ENCODE peak calls at places on chromosome 2, in ten cellular contexts. V is cardiac fibroblast, E is H1, H is right cardiac atrium, R is cardiac muscle cell, M is fibroblast of mammary gland, S is hepatocyte, Q is adrenal gland, G is GM12864, O is right lobe of liver. N is an unnamed sample.
A peak's percentile ranks its signal among the peaks of the same experiment; 100 is the strongest.

GRCh38 chr2:218397502-218398436 is 1.9 kb upstream of the CTDSP1 start:
- DNase-seq in S (peak; percentile 93), R (peak; percentile 92), E (no peak), M (peak; percentile 71), H (peak; percentile 94), O (peak; percentile 91), V (peak; percentile 79), G (no peak), Q (peak; percentile 76), N (peak; percentile 85)

GRCh38 chr2:59804662-59805258 is 748.7 kb downstream of the BCL11A start:
- DNase-seq in S (no peak), H (no peak), R (peak; percentile 40), E (no peak), Q (no peak), V (no peak), G (no peak), O (no peak), M (no peak), N (no peak)

GRCh38 chr2:230944123-230944653 is 19.1 kb upstream of the GPR55 start:
- DNase-seq in G (peak; percentile 75), R (no peak), V (no peak), Q (no peak), S (no peak), M (no peak), O (no peak), E (no peak), H (no peak), N (peak; percentile 59)

GRCh38 chr2:230589025-230589424 is 123.6 kb upstream of the CAB39 start:
- DNase-seq in R (no peak), E (no peak), H (no peak), G (no peak), V (no peak), S (no peak), Q (no peak), O (no peak), M (no peak), N (no peak)

GRCh38 chr2:21515903-21516302 is 392.1 kb downstream of the TDRD15 start:
- DNase-seq in S (no peak), O (no peak), G (no peak), Q (no peak), M (no peak), V (no peak), H (no peak), E (no peak), R (no peak), N (no peak)

GRCh38 chr2:23595601-23596251 is 210.7 kb downstream of the KLHL29 start:
- DNase-seq in O (no peak), Q (peak; percentile 65), E (no peak), G (no peak), S (no peak), H (peak; percentile 68), M (no peak), V (no peak), R (no peak), N (no peak)

GRCh38 chr2:86778957-86779356 is 11.8 kb downstream of the CD8A start:
- DNase-seq in O (no peak), R (no peak), G (no peak), M (no peak), E (no peak), V (no peak), S (no peak), Q (no peak), H (no peak), N (no peak)

GRCh38 chr2:207333599-207334308 is 168.0 kb upstream of the KLF7 start:
- DNase-seq in G (no peak), M (peak; percentile 48), E (no peak), O (no peak), Q (no peak), R (no peak), S (no peak), V (peak; percentile 51), H (no peak), N (no peak)

DNA sequence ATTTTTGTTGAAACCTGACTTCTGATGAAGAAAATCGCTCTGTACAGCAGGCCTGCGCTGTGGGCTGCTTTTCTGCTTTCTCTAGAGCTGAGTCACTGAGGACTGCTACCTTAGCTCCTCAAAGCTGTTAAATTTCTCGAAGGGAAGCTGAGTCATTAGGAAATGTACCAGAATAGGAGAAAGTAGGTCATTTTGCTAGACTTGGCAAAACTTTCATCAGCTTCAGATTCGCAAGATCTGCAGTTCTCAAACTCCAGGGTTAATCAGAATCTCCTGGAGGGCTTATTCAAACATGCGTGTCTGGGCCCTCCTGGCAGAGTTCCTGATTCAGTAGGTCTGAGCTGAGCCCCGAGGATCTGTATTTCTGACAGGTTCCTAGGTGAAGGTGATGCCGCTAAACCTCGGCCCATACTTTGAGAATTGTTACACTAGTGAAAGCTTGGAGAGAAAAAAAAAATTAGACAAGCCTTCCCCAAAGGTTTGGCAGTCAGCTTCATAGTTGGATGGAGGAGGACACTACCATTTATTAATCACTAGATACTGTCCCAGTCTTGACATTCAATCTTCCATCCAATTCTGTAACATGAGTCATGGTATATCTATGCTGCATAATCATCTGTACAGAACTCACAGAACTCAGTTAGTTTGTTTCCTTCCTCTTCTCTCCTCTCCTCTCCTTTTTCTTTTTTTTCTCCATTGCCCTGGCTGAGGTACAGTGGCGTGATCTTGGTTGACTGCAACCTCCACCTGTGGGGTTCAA is 297.6 kb downstream of the PARD3B start:
- DNase-seq in Q (peak; percentile 17), E (no peak), V (peak; percentile 96), R (no peak), M (peak; percentile 93), G (no peak), S (peak; percentile 64), H (no peak), O (no peak), N (no peak)
- H3K4me3 ChIP-seq in Q (no peak overlapping the region), E (no peak overlapping the region), V (no peak overlapping the region), R (no peak overlapping the region), M (peak overlapping the region; percentile 23), G (no peak overlapping the region), S (no peak overlapping the region), H (no peak overlapping the region), O (no peak overlapping the region), N (no peak overlapping the region)

DNA sequence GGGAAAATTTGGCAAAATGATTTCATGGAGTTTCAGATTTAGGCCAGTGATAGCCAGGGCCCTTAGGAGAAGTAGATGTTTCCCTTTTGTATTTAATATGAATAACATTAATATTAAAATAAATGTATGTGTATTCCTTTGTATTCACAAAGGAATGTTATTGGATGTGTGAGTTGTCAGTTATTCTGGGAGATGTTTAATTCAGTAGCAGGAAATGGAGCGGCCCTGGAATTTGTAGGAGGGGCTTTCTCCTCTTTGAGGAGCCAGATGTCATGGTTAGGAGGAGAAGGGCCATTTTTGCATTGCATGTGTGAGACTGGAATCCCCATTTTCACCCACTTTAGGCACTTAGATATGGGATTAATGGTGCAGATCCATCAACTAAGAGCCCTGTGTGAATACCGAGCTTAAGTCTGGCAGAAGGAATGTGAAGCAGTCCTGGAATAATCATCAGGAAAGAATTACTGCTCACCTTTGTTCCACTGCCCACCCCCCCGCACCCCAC is 439.2 kb downstream of the PARD3B start:
- DNase-seq in R (no peak), V (peak; percentile 17), G (no peak), S (no peak), Q (no peak), M (peak; percentile 8), O (no peak), E (no peak), H (no peak), N (no peak)
- H3K4me3 ChIP-seq in R (no peak overlapping the region), V (no peak overlapping the region), G (no peak overlapping the region), S (no peak overlapping the region), Q (no peak overlapping the region), M (no peak overlapping the region), O (no peak overlapping the region), E (no peak overlapping the region), H (no peak overlapping the region), N (no peak overlapping the region)

GRCh38 chr2:20123871-20124594 is 72.6 kb upstream of the LAPTM4A start:
- DNase-seq in R (no peak), O (no peak), S (no peak), Q (no peak), G (no peak), E (no peak), V (no peak), M (no peak), H (no peak), N (no peak)

GRCh38 chr2:20126469-20126868 is 75.0 kb upstream of the LAPTM4A start:
- DNase-seq in E (no peak), S (no peak), R (no peak), G (no peak), M (no peak), Q (no peak), O (no peak), H (no peak), V (no peak), N (no peak)

GRCh38 chr2:20125616-20126015 is 74.2 kb upstream of the LAPTM4A start:
- DNase-seq in S (no peak), E (no peak), R (no peak), V (no peak), Q (no peak), O (no peak), G (no peak), H (no peak), M (no peak), N (no peak)

GRCh38 chr2:20125164-20125563 is 73.7 kb upstream of the LAPTM4A start:
- DNase-seq in R (no peak), M (no peak), V (no peak), H (no peak), S (no peak), G (no peak), O (no peak), Q (no peak), E (no peak), N (no peak)

DNA sequence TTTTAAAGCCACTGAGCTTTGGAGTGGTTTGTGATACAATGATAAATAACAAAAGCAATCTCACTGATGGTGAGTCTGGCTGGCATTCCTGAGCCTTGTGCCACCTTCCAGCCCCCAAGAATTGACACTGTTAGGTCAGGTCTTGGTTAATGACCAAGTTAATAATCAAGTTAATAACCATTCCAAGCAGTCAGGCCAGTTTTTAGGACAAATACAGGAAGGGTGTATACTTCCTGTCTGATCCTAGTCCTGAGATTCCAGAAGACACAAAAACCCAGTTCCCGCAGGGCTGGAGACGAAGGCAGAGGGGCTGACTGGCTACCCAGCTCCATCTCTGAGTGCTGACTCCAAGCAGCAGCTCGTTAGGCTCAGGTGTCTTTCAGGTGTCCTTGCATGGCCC is 74.6 kb upstream of the LAPTM4A start:
- DNase-seq in O (no peak), R (no peak), Q (no peak), S (no peak), E (no peak), H (no peak), V (no peak), M (no peak), G (no peak), N (no peak)
- H3K4me3 ChIP-seq in O (no peak overlapping the region), R (no peak overlapping the region), Q (no peak overlapping the region), S (no peak overlapping the region), E (no peak overlapping the region), H (no peak overlapping the region), V (no peak overlapping the region), M (no peak overlapping the region), G (no peak overlapping the region), N (no peak overlapping the region)

GRCh38 chr2:96509847-96510230 is 4.7 kb upstream of the NEURL3 start:
- DNase-seq in S (no peak), R (no peak), H (no peak), Q (no peak), E (no peak), O (no peak), M (no peak), G (no peak), V (no peak), N (no peak)

GRCh38 chr2:96507957-96508520 is 2.9 kb upstream of the NEURL3 start:
- DNase-seq in S (peak; percentile 87), E (no peak), M (peak; percentile 33), O (peak; percentile 83), H (peak; percentile 94), R (peak; percentile 84), V (peak; percentile 56), Q (peak; percentile 64), G (no peak), N (peak; percentile 83)

GRCh38 chr2:96508521-96509113 is 3.5 kb upstream of the NEURL3 start:
- DNase-seq in E (no peak), Q (no peak), G (no peak), O (no peak), S (no peak), H (peak; percentile 59), M (no peak), V (no peak), R (no peak), N (no peak)

GRCh38 chr2:96510931-96511595 is 5.9 kb upstream of the NEURL3 start:
- DNase-seq in Q (no peak), M (no peak), G (no peak), V (no peak), H (no peak), E (no peak), R (no peak), S (no peak), O (no peak), N (no peak)

DNA sequence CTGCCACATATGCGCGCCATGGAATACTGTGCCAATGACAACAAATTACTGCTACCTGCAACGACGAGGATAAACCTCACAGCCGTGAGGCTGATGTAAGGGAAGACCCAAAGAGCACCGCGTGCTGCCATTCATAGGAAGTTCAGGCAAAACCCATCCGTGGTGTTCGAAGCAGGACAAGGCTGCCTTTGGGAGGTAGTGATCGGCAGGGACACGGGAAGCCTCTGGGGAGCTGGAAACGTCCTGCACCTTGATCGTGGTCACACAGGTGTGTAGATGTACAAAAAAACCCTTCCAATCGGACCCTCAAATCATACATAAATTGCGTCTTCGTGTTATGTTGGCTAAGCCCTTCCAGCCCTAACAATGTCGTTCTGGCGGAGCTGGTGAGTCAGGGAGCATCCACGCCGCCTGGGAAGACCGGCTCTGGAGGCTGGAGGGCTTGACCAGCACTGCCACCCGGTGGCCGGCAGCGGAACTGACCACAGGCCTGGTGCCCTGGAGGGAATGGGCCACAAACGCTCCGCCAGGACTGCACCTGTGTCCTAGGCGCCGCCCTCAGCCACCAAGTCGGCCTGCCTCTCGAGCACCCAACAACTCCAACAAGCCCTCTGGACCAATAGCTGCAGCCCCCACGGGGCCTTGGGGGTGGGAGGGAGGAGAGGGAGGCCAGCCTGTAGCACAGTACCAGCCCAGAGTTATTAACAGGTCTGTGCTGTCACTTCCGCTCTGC is 4.1 kb upstream of the NEURL3 start:
- DNase-seq in S (peak; percentile 95), R (peak; percentile 90), Q (peak; percentile 88), E (peak; percentile 90), G (no peak), O (peak; percentile 89), M (peak; percentile 84), V (peak; percentile 91), H (peak; percentile 96), N (peak; percentile 89)
- H3K4me3 ChIP-seq in S (no peak overlapping the region), R (no peak overlapping the region), Q (no peak overlapping the region), E (peak overlapping the region; percentile 28), G (no peak overlapping the region), O (no peak overlapping the region), M (no peak overlapping the region), V (no peak overlapping the region), H (no peak overlapping the region), N (peak overlapping the region; percentile 25)

N was measured in GM06990.